ENCODE peak calls at places on chromosomes 6 and 20, in ten cellular contexts. One of them, this sample, is unnamed.

GRCh38 chr20:60806824-60807223 is 445.2 kb upstream of the CDH4 start:
- DNase-seq in H9: no peak
- DNase-seq in thoracic aorta: no peak
- DNase-seq in CD4-positive, alpha-beta T cell: no peak
- DNase-seq in DMS 273 treated with DMSO at 0.1 percent for 48 hours: no peak
- DNase-seq in fibroblast of lung: no peak
- DNase-seq in H7: no peak
- DNase-seq in GM04503: no peak
- DNase-seq in stromal cell of bone marrow: no peak
- DNase-seq in NCI-H2081: no peak
- DNase-seq in this sample: no peak

GRCh38 chr6:167350322-167350721 is 25.4 kb downstream of the TTLL2 start:
- DNase-seq in stromal cell of bone marrow: no peak
- DNase-seq in H7: peak
- DNase-seq in H9: no peak
- DNase-seq in DMS 273 treated with DMSO at 0.1 percent for 48 hours: no peak
- DNase-seq in NCI-H2081: no peak
- DNase-seq in CD4-positive, alpha-beta T cell: no peak
- DNase-seq in thoracic aorta: no peak
- DNase-seq in fibroblast of lung: no peak
- DNase-seq in GM04503: no peak
- DNase-seq in this sample: no peak

GRCh38 chr6:161744211-161745067 is 470.6 kb upstream of the AGPAT4 start:
- DNase-seq in CD4-positive, alpha-beta T cell: no peak
- DNase-seq in stromal cell of bone marrow: peak
- DNase-seq in H7: no peak
- DNase-seq in GM04503: no peak
- DNase-seq in NCI-H2081: no peak
- DNase-seq in fibroblast of lung: peak
- DNase-seq in thoracic aorta: no peak
- DNase-seq in DMS 273 treated with DMSO at 0.1 percent for 48 hours: no peak
- DNase-seq in H9: no peak
- DNase-seq in this sample: no peak

GRCh38 chr6:16316741-16317251 is 78.4 kb downstream of the GMPR start:
- DNase-seq in stromal cell of bone marrow: peak
- DNase-seq in fibroblast of lung: peak
- DNase-seq in H7: peak
- DNase-seq in GM04503: no peak
- DNase-seq in CD4-positive, alpha-beta T cell: no peak
- DNase-seq in H9: peak
- DNase-seq in thoracic aorta: no peak
- DNase-seq in NCI-H2081: peak
- DNase-seq in DMS 273 treated with DMSO at 0.1 percent for 48 hours: no peak
- DNase-seq in this sample: peak

GRCh38 chr6:47852727-47853126 is 70.9 kb downstream of the OPN5 start:
- DNase-seq in CD4-positive, alpha-beta T cell: no peak
- DNase-seq in DMS 273 treated with DMSO at 0.1 percent for 48 hours: no peak
- DNase-seq in fibroblast of lung: peak
- DNase-seq in GM04503: no peak
- DNase-seq in stromal cell of bone marrow: no peak
- DNase-seq in NCI-H2081: no peak
- DNase-seq in H7: no peak
- DNase-seq in H9: no peak
- DNase-seq in thoracic aorta: no peak
- DNase-seq in this sample: no peak

GRCh38 chr6:20198764-20199174 is 13.5 kb downstream of the MBOAT1 start:
- DNase-seq in thoracic aorta: no peak
- DNase-seq in DMS 273 treated with DMSO at 0.1 percent for 48 hours: no peak
- DNase-seq in GM04503: no peak
- DNase-seq in fibroblast of lung: no peak
- DNase-seq in H9: no peak
- DNase-seq in NCI-H2081: no peak
- DNase-seq in H7: no peak
- DNase-seq in CD4-positive, alpha-beta T cell: no peak
- DNase-seq in stromal cell of bone marrow: no peak
- DNase-seq in this sample: no peak

GRCh38 chr20:38225240-38225899 is 35.2 kb downstream of the KIAA1755 start:
- DNase-seq in stromal cell of bone marrow: no peak
- DNase-seq in GM04503: no peak
- DNase-seq in DMS 273 treated with DMSO at 0.1 percent for 48 hours: no peak
- DNase-seq in fibroblast of lung: no peak
- DNase-seq in NCI-H2081: no peak
- DNase-seq in thoracic aorta: no peak
- DNase-seq in CD4-positive, alpha-beta T cell: no peak
- DNase-seq in H7: no peak
- DNase-seq in H9: no peak
- DNase-seq in this sample: no peak

GRCh38 chr20:11140359-11140758 is 466.6 kb upstream of the JAG1 start:
- DNase-seq in DMS 273 treated with DMSO at 0.1 percent for 48 hours: no peak
- DNase-seq in thoracic aorta: no peak
- DNase-seq in NCI-H2081: no peak
- DNase-seq in GM04503: peak
- DNase-seq in stromal cell of bone marrow: peak
- DNase-seq in CD4-positive, alpha-beta T cell: no peak
- DNase-seq in H7: no peak
- DNase-seq in fibroblast of lung: peak
- DNase-seq in H9: no peak
- DNase-seq in this sample: no peak

GRCh38 chr6:130937942-130938604 is 110.9 kb downstream of the SMLR1 start:
- DNase-seq in NCI-H2081: no peak
- DNase-seq in H9: no peak
- DNase-seq in fibroblast of lung: no peak
- DNase-seq in H7: no peak
- DNase-seq in thoracic aorta: no peak
- DNase-seq in GM04503: no peak
- DNase-seq in CD4-positive, alpha-beta T cell: no peak
- DNase-seq in DMS 273 treated with DMSO at 0.1 percent for 48 hours: no peak
- DNase-seq in stromal cell of bone marrow: no peak
- DNase-seq in this sample: no peak

GRCh38 chr6:132354517-132355167 is 46.6 kb downstream of the MOXD1 start:
- DNase-seq in NCI-H2081: no peak
- DNase-seq in DMS 273 treated with DMSO at 0.1 percent for 48 hours: no peak
- DNase-seq in fibroblast of lung: no peak
- DNase-seq in H7: no peak
- DNase-seq in CD4-positive, alpha-beta T cell: peak
- DNase-seq in H9: no peak
- DNase-seq in GM04503: no peak
- DNase-seq in thoracic aorta: no peak
- DNase-seq in stromal cell of bone marrow: no peak
- DNase-seq in this sample: no peak

GRCh38 chr20:46021361-46022359 is 7.4 kb upstream of the SLC12A5 start:
- DNase-seq in H9: peak
- DNase-seq in H7: peak
- DNase-seq in fibroblast of lung: no peak
- DNase-seq in stromal cell of bone marrow: no peak
- DNase-seq in CD4-positive, alpha-beta T cell: peak
- DNase-seq in DMS 273 treated with DMSO at 0.1 percent for 48 hours: peak
- DNase-seq in GM04503: no peak
- DNase-seq in NCI-H2081: peak
- DNase-seq in thoracic aorta: no peak
- DNase-seq in this sample: peak